ENCODE peak calls at places on chromosomes 7 and 10, in ten cellular contexts. T is HCT116, E is right lobe of liver, C is cardiac muscle cell, A is AG09309, D is upper lobe of right lung, J is mesothelial cell of epicardium, G is stomach, Q is breast epithelium, V is progenitor cell of endocrine pancreas. B is an unnamed sample.

GRCh38 chr7:74012842-74013249 is 15.1 kb upstream of the ELN start:
- DNase-seq in D (no peak), E (no peak), T (no peak), A (no peak), V (no peak), J (no peak), G (no peak), Q (no peak), C (no peak), B (no peak)

GRCh38 chr7:50335795-50336754 is 31.6 kb downstream of the IKZF1 start:
- DNase-seq in E (no peak), Q (no peak), A (no peak), D (peak; percentile 73), C (no peak), G (no peak), J (no peak), T (no peak), V (no peak), B (no peak)

GRCh38 chr7:137685439-137686164 is 161.2 kb downstream of the DGKI start:
- DNase-seq in Q (no peak), A (no peak), G (no peak), D (no peak), J (no peak), V (no peak), C (no peak), E (no peak), T (no peak), B (no peak)

GRCh38 chr7:155257482-155258232 is 40.0 kb upstream of the INSIG1 start:
- DNase-seq in E (no peak), A (peak; percentile 80), G (peak; percentile 68), D (no peak), C (peak; percentile 77), J (no peak), T (no peak), Q (peak; percentile 65), V (no peak), B (no peak)

GRCh38 chr7:150631084-150631824 is 931 bp downstream of the GIMAP6 start:
- DNase-seq in V (no peak), Q (no peak), D (no peak), A (no peak), C (no peak), E (no peak), T (no peak), G (no peak), J (no peak), B (no peak)

GRCh38 chr7:54985405-54986360 is 33.1 kb upstream of the EGFR start:
- DNase-seq in A (peak; percentile 59), J (no peak), T (peak; percentile 18), Q (no peak), D (no peak), C (peak; percentile 39), G (no peak), V (no peak), E (no peak), B (no peak)

GRCh38 chr7:33650828-33651227 is 254.5 kb upstream of the BMPER start:
- DNase-seq in A (peak; percentile 66), C (no peak), E (no peak), T (no peak), J (no peak), G (no peak), D (no peak), Q (no peak), V (no peak), B (no peak)

GRCh38 chr7:39089194-39089593 is 111.5 kb downstream of the POU6F2 start:
- DNase-seq in C (no peak), A (no peak), E (no peak), G (no peak), Q (no peak), V (no peak), T (no peak), J (no peak), D (no peak), B (no peak)

GRCh38 chr10:104117839-104118323 is 4.1 kb upstream of the SFR1 start:
- DNase-seq in J (no peak), A (no peak), G (no peak), D (no peak), E (no peak), T (peak; percentile 98), Q (no peak), V (no peak), C (peak; percentile 66), B (no peak)

GRCh38 chr10:114304566-114305421 is 65.7 kb downstream of the VWA2 start:
- DNase-seq in D (peak; percentile 74), T (no peak), J (no peak), C (no peak), V (peak; percentile 59), Q (no peak), E (peak; percentile 52), A (no peak), G (peak; percentile 59), B (no peak)
- TF ChIP-seq CTCF in D (peak; percentile 51), T (peak; percentile 14), J (no peak), C (peak; percentile 64), V (peak; percentile 65), Q (no peak), E (peak; percentile 20), A (peak; percentile 70), G (peak; percentile 42), B (peak; percentile 55)

GRCh38 chr7:47783456-47784240 is 164.6 kb downstream of the PKD1L1 start:
- DNase-seq in V (no peak), Q (no peak), J (peak; percentile 27), D (no peak), C (peak; percentile 95), E (no peak), A (peak; percentile 95), G (no peak), T (peak; percentile 77), B (no peak)

GRCh38 chr7:47787249-47788069 is 160.8 kb downstream of the PKD1L1 start:
- DNase-seq in D (no peak), J (peak; percentile 26), E (no peak), T (no peak), V (no peak), G (no peak), A (no peak), C (no peak), Q (no peak), B (no peak)

GRCh38 chr7:47788083-47788482 is 160.2 kb downstream of the PKD1L1 start:
- DNase-seq in C (no peak), G (no peak), D (no peak), E (no peak), Q (no peak), V (no peak), J (peak; percentile 5), A (no peak), T (no peak), B (no peak)

GRCh38 chr7:47785923-47786556 is 162.2 kb downstream of the PKD1L1 start:
- DNase-seq in Q (no peak), V (no peak), G (no peak), C (no peak), T (no peak), D (no peak), J (peak; percentile 5), A (no peak), E (no peak), B (no peak)

DNA sequence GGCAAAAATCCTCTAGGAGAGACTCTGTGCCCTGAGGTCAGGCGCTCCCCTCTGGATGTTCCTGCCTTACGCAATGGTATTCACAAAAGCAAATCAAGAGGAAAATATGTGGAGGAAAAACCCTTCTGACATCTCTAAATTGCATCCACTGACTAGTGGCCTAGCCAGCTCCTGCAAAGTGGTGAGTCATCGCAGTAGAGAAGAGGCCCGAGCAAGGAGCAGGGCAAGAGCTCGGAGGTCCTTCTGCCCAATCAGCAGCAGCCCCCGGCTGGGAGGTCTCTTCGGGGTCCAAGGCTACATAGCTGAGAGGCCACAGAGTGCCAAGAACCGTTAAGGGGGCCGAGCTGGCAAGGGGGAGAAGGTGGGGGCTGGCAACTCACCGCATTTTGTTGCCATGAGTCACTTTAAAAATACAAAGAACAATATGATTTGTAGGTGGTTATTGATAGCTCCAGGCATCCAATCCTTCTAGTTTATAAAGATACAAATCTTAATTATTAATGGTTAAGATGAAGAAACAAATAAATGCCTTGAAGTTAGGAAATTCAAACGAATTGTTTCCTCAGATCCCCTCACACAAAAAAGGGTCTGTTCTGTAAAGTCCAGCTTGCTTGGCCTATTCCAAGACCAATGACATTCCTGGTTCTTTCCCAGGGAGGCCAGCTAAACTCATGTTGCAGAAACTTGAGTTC is 161.6 kb downstream of the PKD1L1 start:
- DNase-seq in A (peak; percentile 99), J (peak; percentile 67), Q (peak; percentile 63), G (no peak), T (peak; percentile 91), D (no peak), E (peak; percentile 36), V (no peak), C (peak; percentile 99), B (no peak)
- TF ChIP-seq CTCF in A (no peak), J (no peak), Q (no peak), G (no peak), T (no peak), D (no peak), E (no peak), V (no peak), C (no peak), B (no peak)

GRCh38 chr10:122034149-122034756 is 45.3 kb downstream of the TACC2 start:
- DNase-seq in Q (no peak), A (peak; percentile 41), E (no peak), G (no peak), V (no peak), D (peak; percentile 33), J (no peak), T (no peak), C (peak; percentile 29), B (no peak)

GRCh38 chr10:122033224-122033926 is 44.4 kb downstream of the TACC2 start:
- DNase-seq in C (no peak), E (no peak), Q (peak; percentile 60), G (peak; percentile 67), V (no peak), T (no peak), A (no peak), J (no peak), D (no peak), B (no peak)

GRCh38 chr10:122030200-122030552 is 41.2 kb downstream of the TACC2 start:
- DNase-seq in J (no peak), D (no peak), G (no peak), V (no peak), E (no peak), T (no peak), C (no peak), A (no peak), Q (no peak), B (no peak)

DNA sequence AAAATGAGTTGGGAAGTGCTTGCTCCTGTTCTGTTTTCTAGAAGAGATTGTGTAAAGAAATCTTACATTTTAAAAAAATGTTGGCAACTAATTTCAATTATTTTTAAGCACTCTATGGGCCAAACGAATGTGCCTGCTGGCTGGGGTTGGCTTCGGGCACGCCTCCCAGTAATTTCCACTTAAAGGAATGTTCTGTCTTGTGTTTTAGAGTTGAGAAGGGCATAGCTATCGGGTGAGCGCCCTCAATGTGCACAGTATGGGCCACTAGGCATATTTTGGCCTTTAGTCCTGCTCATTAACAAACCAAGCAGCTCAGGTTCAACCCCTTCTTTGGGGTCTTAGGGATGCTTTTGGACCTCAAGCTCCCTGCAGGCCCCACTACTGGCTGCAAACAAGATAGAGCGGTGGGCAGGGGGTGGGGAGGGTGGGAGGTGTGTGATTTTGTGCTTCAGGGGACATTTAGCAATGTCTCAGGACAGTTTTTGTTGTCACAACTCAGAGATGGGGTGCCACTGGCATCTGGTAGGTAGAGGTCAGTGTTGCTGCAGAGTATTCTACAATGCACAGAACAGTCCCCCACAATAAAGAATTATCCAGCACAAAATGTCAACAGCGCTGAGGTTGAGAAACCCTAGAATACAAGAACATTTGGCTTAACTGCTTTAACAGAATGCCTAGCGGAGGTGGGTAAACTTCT is 40.7 kb downstream of the TACC2 start:
- DNase-seq in A (no peak), G (peak; percentile 52), Q (no peak), J (no peak), C (no peak), E (no peak), T (no peak), V (no peak), D (no peak), B (no peak)
- TF ChIP-seq CTCF in A (no peak), G (no peak), Q (no peak), J (no peak), C (no peak), E (no peak), T (peak; percentile 21), V (no peak), D (no peak), B (no peak)

GRCh38 chr7:128084896-128085608 is 53.8 kb upstream of the LRRC4 start:
- DNase-seq in A (no peak), T (no peak), Q (no peak), J (no peak), C (peak; percentile 60), D (no peak), E (no peak), V (no peak), G (no peak), B (no peak)
- TF ChIP-seq CTCF in A (no peak), T (no peak), Q (no peak), J (no peak), C (no peak), D (no peak), E (no peak), V (no peak), G (no peak), B (no peak)